ENCODE peak calls at places on chromosomes 6 and 20, in ten cellular contexts. M is NCI-H774; P is B cell; A is neural crest cell; D is activated CD4-positive, alpha-beta T cell treated with anti-CD3 and anti-CD28 coated beads, Interleukin-2, amount 50 U/mL, for 1 hour; S is non-pigmented ciliary epithelial cell; U is T-cell; Q is H4; G is Ammon's horn; Y is epithelial cell of prostate. K is an unnamed sample.

GRCh38 chr6:170108890-170109587 is 181.8 kb downstream of the DLL1 start:
- DNase-seq in Y (no peak), G (no peak), P (no peak), U (no peak), Q (no peak), S (no peak), D (no peak), M (no peak), A (no peak), K (no peak)

GRCh38 chr6:53623497-53623896 is 42.1 kb downstream of the KLHL31 start:
- DNase-seq in U (no peak), Q (peak; percentile 94), S (peak; percentile 17), G (peak; percentile 17), M (no peak), D (no peak), Y (no peak), A (no peak), P (no peak), K (no peak)

GRCh38 chr6:22716721-22717120 is 147.4 kb downstream of the HDGFL1 start:
- DNase-seq in Q (no peak), G (no peak), U (no peak), D (no peak), S (no peak), A (no peak), Y (no peak), P (no peak), M (no peak), K (no peak)

GRCh38 chr6:112357801-112358200 is 10.7 kb downstream of the RFPL4B start:
- DNase-seq in D (no peak), Y (peak; percentile 20), S (peak; percentile 26), U (no peak), A (no peak), Q (no peak), G (no peak), M (no peak), P (no peak), K (peak; percentile 8)

GRCh38 chr6:36649721-36650484 is 28.6 kb upstream of the CDKN1A start:
- DNase-seq in Y (no peak), M (no peak), D (no peak), U (no peak), P (no peak), G (no peak), S (no peak), A (no peak), Q (no peak), K (no peak)

GRCh38 chr6:169075211-169075621 is 178.4 kb downstream of the THBS2 start:
- DNase-seq in Q (no peak), Y (no peak), P (no peak), D (no peak), S (no peak), A (no peak), G (peak; percentile 20), U (no peak), M (no peak), K (peak; percentile 85)

GRCh38 chr6:33375143-33375649 is 16.4 kb upstream of the KIFC1 start:
- DNase-seq in U (no peak), Q (peak; percentile 77), P (no peak), G (peak; percentile 64), M (no peak), A (no peak), S (peak; percentile 54), Y (peak; percentile 37), D (no peak), K (peak; percentile 59)

GRCh38 chr6:134240664-134241431 is 77.1 kb downstream of the SGK1 start:
- DNase-seq in A (no peak), Q (no peak), S (no peak), D (peak; percentile 82), G (peak; percentile 65), M (no peak), U (peak; percentile 88), P (peak; percentile 91), Y (peak; percentile 44), K (no peak)

GRCh38 chr6:56456785-56457184 is 185.9 kb downstream of the DST start:
- DNase-seq in P (no peak), M (no peak), G (no peak), Q (no peak), Y (no peak), D (no peak), A (no peak), U (no peak), S (no peak), K (no peak)

GRCh38 chr20:35257175-35257909 is 20.6 kb downstream of the MMP24OS start:
- DNase-seq in D (no peak), P (no peak), S (no peak), M (no peak), Y (no peak), G (no peak), A (no peak), U (no peak), Q (no peak), K (no peak)

GRCh38 chr20:58555078-58555765 is 40.0 kb upstream of the APCDD1L start:
- DNase-seq in A (no peak), Q (peak; percentile 83), S (peak; percentile 58), Y (peak; percentile 59), P (no peak), M (no peak), U (no peak), G (no peak), D (no peak), K (peak; percentile 43)

GRCh38 chr6:147142684-147143245 is 61.5 kb upstream of the STXBP5 start:
- DNase-seq in S (no peak), P (no peak), G (no peak), M (no peak), D (no peak), Q (peak; percentile 43), U (no peak), A (no peak), Y (no peak), K (no peak)

GRCh38 chr6:34374112-34374907 is 18.2 kb downstream of the NUDT3 start:
- DNase-seq in P (peak; percentile 30), U (no peak), G (no peak), A (no peak), Y (no peak), Q (no peak), D (no peak), M (no peak), S (no peak), K (no peak)

GRCh38 chr20:57514273-57514751 is 10.6 kb downstream of the CTCFL start:
- DNase-seq in M (peak; percentile 44), U (peak; percentile 10), Q (peak; percentile 61), S (no peak), Y (no peak), D (peak; percentile 20), P (peak; percentile 51), G (peak; percentile 83), A (peak; percentile 59), K (peak; percentile 44)

GRCh38 chr6:12066297-12066696 is 54.2 kb downstream of the HIVEP1 start:
- DNase-seq in Q (no peak), Y (no peak), A (no peak), D (no peak), S (no peak), G (no peak), P (no peak), U (no peak), M (no peak), K (no peak)

GRCh38 chr6:21064716-21065340 is 528.7 kb upstream of the SOX4 start:
- DNase-seq in P (no peak), G (no peak), D (no peak), Y (no peak), A (no peak), Q (no peak), M (no peak), U (no peak), S (no peak), K (no peak)

GRCh38 chr6:21999012-21999528 is 297.8 kb downstream of the PRL start:
- DNase-seq in Y (no peak), S (peak; percentile 66), D (no peak), A (no peak), P (no peak), M (no peak), Q (peak; percentile 66), G (peak; percentile 17), U (no peak), K (no peak)

GRCh38 chr6:53734473-53735299 is 60.1 kb upstream of the LRRC1 start:
- DNase-seq in S (peak; percentile 74), G (no peak), U (no peak), D (no peak), A (peak; percentile 11), M (no peak), Q (peak; percentile 93), Y (peak; percentile 82), P (no peak), K (peak; percentile 30)

GRCh38 chr6:117018771-117019170 is 141.7 kb downstream of the RFX6 start:
- DNase-seq in Q (no peak), Y (no peak), U (no peak), M (no peak), D (no peak), S (peak; percentile 4), P (no peak), A (no peak), G (no peak), K (no peak)

GRCh38 chr6:160393966-160394653 is 45.9 kb downstream of the SLC22A3 start:
- DNase-seq in D (no peak), M (no peak), S (no peak), A (no peak), G (no peak), Y (no peak), P (no peak), U (no peak), Q (no peak), K (no peak)

GRCh38 chr6:6331393-6331792 is 10.9 kb upstream of the F13A1 start:
- DNase-seq in P (peak; percentile 62), G (no peak), Y (no peak), A (no peak), U (no peak), M (no peak), D (no peak), S (no peak), Q (no peak), K (no peak)

GRCh38 chr20:32077192-32077591 is 25.1 kb downstream of the HCK start:
- DNase-seq in G (peak; percentile 45), Y (no peak), D (no peak), A (no peak), S (no peak), M (no peak), P (no peak), U (no peak), Q (no peak), K (no peak)

GRCh38 chr20:23061713-23062561 is 12.5 kb upstream of the THBD start:
- DNase-seq in M (no peak), S (peak; percentile 44), D (no peak), P (no peak), G (no peak), U (no peak), A (no peak), Y (no peak), Q (peak; percentile 77), K (peak; percentile 21)

GRCh38 chr20:46118481-46119020 is 437 bp downstream of the CD40 start:
- DNase-seq in Y (no peak), M (no peak), G (no peak), P (no peak), U (no peak), S (no peak), D (no peak), A (no peak), Q (peak; percentile 20), K (no peak)

GRCh38 chr20:33660685-33661058 is 1.5 kb upstream of the C20orf144 start:
- DNase-seq in G (no peak), P (no peak), Y (no peak), A (no peak), U (no peak), S (no peak), D (no peak), M (no peak), Q (no peak), K (no peak)

GRCh38 chr20:25300496-25301170 is 52.7 kb downstream of the PYGB start:
- DNase-seq in Q (no peak), Y (no peak), A (no peak), P (no peak), G (no peak), S (no peak), M (no peak), D (no peak), U (no peak), K (no peak)

GRCh38 chr6:96060249-96060648 is 44.5 kb downstream of the FUT9 start:
- DNase-seq in D (no peak), G (no peak), M (no peak), U (no peak), Y (no peak), Q (no peak), A (no peak), P (no peak), S (no peak), K (no peak)

GRCh38 chr6:78533876-78534275 is 333.5 kb upstream of the IRAK1BP1 start:
- DNase-seq in S (no peak), D (no peak), A (no peak), Q (no peak), M (no peak), P (no peak), U (no peak), G (no peak), Y (no peak), K (no peak)

K was measured in AG04450.